ENCODE peak calls at places on chromosomes 11 and 22, in six cellular contexts. N is A549, Z is RWPE1, H is OCI-LY7, A is mucosa of descending colon, X is progenitor cell of endocrine pancreas. G is an unnamed sample.
A peak's percentile ranks its signal among the peaks of the same experiment; 100 is the strongest.

GRCh38 chr22:40399661-40400060 is 29.3 kb downstream of the SGSM3 start:
- DNase-seq in N (no peak), X (no peak), Z (no peak), H (no peak), A (no peak), G (no peak)

GRCh38 chr11:43523632-43524031 is 156.9 kb upstream of the HSD17B12 start:
- DNase-seq in N (no peak), X (no peak), H (peak; percentile 1), A (no peak), Z (no peak), G (no peak)

GRCh38 chr22:36467946-36468345 is 13.5 kb downstream of the TXN2 start:
- DNase-seq in A (no peak), X (no peak), Z (peak; percentile 78), H (no peak), N (peak; percentile 33), G (no peak)

GRCh38 chr11:33773399-33774355 is 643 bp downstream of the FBXO3 start:
- DNase-seq in N (peak; percentile 40), A (no peak), X (peak; percentile 34), Z (peak; percentile 26), H (peak; percentile 60), G (peak; percentile 23)

GRCh38 chr11:115616941-115617340 is 112.7 kb upstream of the CADM1 start:
- DNase-seq in A (no peak), H (no peak), Z (no peak), N (no peak), X (no peak), G (no peak)

GRCh38 chr11:87359401-87359800 is 321.7 kb downstream of the TMEM135 start:
- DNase-seq in H (peak; percentile 89), A (no peak), N (no peak), Z (no peak), X (no peak), G (no peak)

GRCh38 chr11:126645206-126645605 is 289.7 kb downstream of the ST3GAL4 start:
- DNase-seq in H (no peak), Z (no peak), N (no peak), X (no peak), A (no peak), G (no peak)

GRCh38 chr11:104163100-104164027 is 583 bp downstream of the PDGFD start:
- DNase-seq in H (peak; percentile 61), X (no peak), Z (peak; percentile 2), A (peak; percentile 28), N (peak; percentile 15), G (no peak)

GRCh38 chr22:23686416-23687024 is 4.3 kb upstream of the RGL4 start:
- DNase-seq in A (no peak), N (no peak), X (no peak), Z (no peak), H (no peak), G (no peak)

GRCh38 chr11:17405232-17406005 is 17.0 kb upstream of the KCNJ11 start:
- DNase-seq in N (peak; percentile 47), H (no peak), X (no peak), A (peak; percentile 62), Z (no peak), G (no peak)

GRCh38 chr11:11909727-11910126 is 68.0 kb downstream of the USP47 start:
- DNase-seq in H (no peak), Z (no peak), A (no peak), X (no peak), N (no peak), G (no peak)

GRCh38 chr11:35750981-35751663 is 88.5 kb downstream of the TRIM44 start:
- DNase-seq in H (no peak), X (no peak), N (no peak), Z (peak; percentile 11), A (no peak), G (no peak)

GRCh38 chr11:78078218-78079167 is 1.2 kb downstream of the NDUFC2 start:
- DNase-seq in N (no peak), H (peak; percentile 8), A (no peak), Z (no peak), X (no peak), G (no peak)

GRCh38 chr11:3136542-3137455 is 28.3 kb downstream of the OSBPL5 start:
- DNase-seq in A (peak; percentile 22), N (no peak), Z (no peak), H (no peak), X (no peak), G (no peak)

GRCh38 chr22:19109198-19110063 is 12.8 kb downstream of the DGCR2 start:
- DNase-seq in N (no peak), H (peak; percentile 75), X (no peak), A (no peak), Z (peak; percentile 55), G (no peak)

GRCh38 chr11:46112961-46113617 is 8.2 kb downstream of the PHF21A start:
- DNase-seq in Z (peak; percentile 73), N (peak; percentile 74), X (no peak), A (no peak), H (peak; percentile 80), G (no peak)

GRCh38 chr11:88402192-88402715 is 64.7 kb upstream of the CTSC start:
- DNase-seq in X (no peak), A (no peak), N (peak; percentile 9), H (no peak), Z (no peak), G (no peak)

GRCh38 chr22:37218771-37219411 is 6.6 kb upstream of the SSTR3 start:
- DNase-seq in X (no peak), H (peak; percentile 87), Z (no peak), A (no peak), N (no peak), G (no peak)

GRCh38 chr11:67665537-67666302 is 8.7 kb downstream of the ALDH3B2 start:
- DNase-seq in X (no peak), Z (no peak), N (no peak), H (peak; percentile 35), A (peak; percentile 73), G (no peak)

GRCh38 chr11:43546561-43547410 is 133.8 kb upstream of the HSD17B12 start:
- DNase-seq in N (no peak), X (no peak), A (no peak), H (no peak), Z (no peak), G (no peak)

GRCh38 chr11:43735931-43736330 is 55.4 kb downstream of the HSD17B12 start:
- DNase-seq in X (no peak), Z (no peak), N (no peak), H (no peak), A (no peak), G (no peak)

GRCh38 chr11:26578998-26579635 is 7.1 kb upstream of the MUC15 start:
- DNase-seq in X (no peak), Z (peak; percentile 46), N (no peak), A (no peak), H (no peak), G (no peak)

GRCh38 chr11:102925988-102926387 is 29.5 kb downstream of the MMP13 start:
- DNase-seq in X (no peak), Z (no peak), N (no peak), A (no peak), H (no peak), G (no peak)

DNA sequence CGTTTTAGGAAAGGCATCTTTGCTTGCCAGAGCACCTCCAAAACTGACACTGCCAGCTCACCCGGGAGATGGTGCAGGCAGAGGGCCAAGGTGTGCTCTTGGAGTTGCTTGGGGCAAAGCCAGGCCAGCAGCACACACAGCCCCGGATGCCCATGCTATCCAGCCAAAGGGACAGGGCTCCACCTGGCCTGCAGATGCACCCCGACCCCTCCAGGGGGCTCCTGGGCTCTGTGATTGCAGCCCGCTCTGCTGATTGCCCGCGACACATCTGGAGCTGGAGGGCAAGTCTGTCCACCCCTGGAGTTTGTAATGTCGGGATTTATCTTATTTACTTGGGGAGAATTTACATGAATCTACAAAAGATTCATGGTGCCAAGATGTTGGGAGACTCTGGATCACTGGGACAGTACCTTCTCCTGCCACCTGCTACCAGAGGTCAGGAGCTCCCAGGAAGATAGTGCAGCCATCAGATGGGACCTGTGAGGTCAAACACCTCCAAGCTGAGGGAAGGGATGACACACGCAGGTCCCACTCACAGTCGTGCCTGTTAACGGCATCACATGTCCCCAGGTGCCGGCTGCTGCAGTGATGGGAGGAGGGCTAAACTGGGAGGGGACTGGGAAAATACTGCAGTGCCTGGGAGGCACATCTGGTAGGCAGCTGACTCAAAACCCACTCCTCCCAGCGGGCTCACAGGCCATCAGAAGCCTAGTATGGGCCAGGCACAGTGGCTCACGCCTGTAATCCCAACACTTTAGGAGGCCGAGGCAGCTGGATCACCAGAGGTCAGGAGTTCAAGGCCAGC is 17.2 kb downstream of the CBX7 start:
- DNase-seq in Z (no peak), A (peak; percentile 46), H (peak; percentile 67), X (peak; percentile 69), N (peak; percentile 68), G (peak; percentile 76)
- TF ChIP-seq CTCF in Z (peak; percentile 76), A (no peak), H (peak; percentile 82), X (peak; percentile 81), N (peak; percentile 47), G (no peak)

GRCh38 chr11:119100246-119100959 is 1.2 kb downstream of the DPAGT1 start:
- DNase-seq in H (no peak), N (peak; percentile 50), X (no peak), Z (no peak), A (no peak), G (no peak)

GRCh38 chr11:119099707-119100106 is 1.9 kb downstream of the DPAGT1 start:
- DNase-seq in N (no peak), H (no peak), Z (no peak), A (no peak), X (no peak), G (no peak)

GRCh38 chr11:119101759-119102423 is at the start of gene DPAGT1:
- DNase-seq in H (peak; percentile 93), X (peak; percentile 61), N (peak; percentile 74), A (peak; percentile 88), Z (peak; percentile 92), G (peak; percentile 77)

GRCh38 chr11:119100960-119101349 is 698 bp downstream of the DPAGT1 start:
- DNase-seq in N (no peak), X (no peak), Z (no peak), H (no peak), A (no peak), G (no peak)

DNA sequence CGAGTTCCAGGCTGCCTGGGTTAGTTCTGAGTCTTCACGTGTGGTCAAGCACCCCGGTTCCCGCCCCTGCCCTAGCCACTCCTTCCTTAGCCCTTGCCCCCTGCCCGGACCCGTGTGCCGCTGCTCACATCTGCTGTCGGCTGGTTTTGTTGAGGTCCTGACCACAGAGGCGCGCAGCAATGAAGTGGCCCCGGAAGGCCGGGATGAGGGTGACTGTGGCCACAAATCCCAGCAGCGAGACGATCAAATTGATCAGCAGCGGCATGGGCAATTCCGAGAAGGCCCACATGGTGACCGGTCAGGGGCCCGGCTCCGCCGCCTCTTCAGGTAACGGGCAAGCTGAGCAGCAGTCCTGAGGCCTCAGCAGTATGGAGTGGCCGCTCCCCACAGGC is 290 bp downstream of the DPAGT1 start:
- DNase-seq in A (no peak), H (peak; percentile 45), N (no peak), X (peak; percentile 54), Z (no peak), G (no peak)
- TF ChIP-seq CTCF in A (no peak), H (no peak), N (no peak), X (peak; percentile 37), Z (no peak), G (no peak)

GRCh38 chr11:31927982-31928381 is 116.9 kb upstream of the PAX6 start:
- DNase-seq in X (no peak), N (no peak), H (no peak), A (no peak), Z (no peak), G (no peak)
- TF ChIP-seq CTCF in X (no peak), N (no peak), H (no peak), A (no peak), Z (no peak), G (no peak)

DNA sequence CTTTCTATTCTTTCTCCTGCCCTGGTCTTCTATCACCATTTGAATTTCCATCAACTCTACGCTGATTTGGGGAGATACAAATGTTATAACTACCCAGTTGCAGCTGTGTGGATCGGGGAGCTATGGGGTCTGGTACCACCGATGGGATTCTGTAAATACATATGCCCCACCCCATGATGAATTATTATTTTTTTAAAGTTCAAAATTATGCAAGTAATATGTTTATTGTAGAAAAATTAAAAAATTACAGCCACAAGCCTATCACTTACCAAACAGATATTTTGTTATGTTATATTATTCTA is 52.4 kb upstream of the CLMP start:
- DNase-seq in N (no peak), A (no peak), H (no peak), Z (no peak), X (no peak), G (no peak)
- TF ChIP-seq CTCF in N (no peak), A (no peak), H (peak; percentile 68), Z (peak; percentile 62), X (no peak), G (no peak)

G was measured in mesothelial cell of epicardium.